ENCODE peak calls at places on chromosomes 3 and 15, in five cellular contexts. V is uterus, E is right lobe of liver, I is transverse colon, X is H1. T is an unnamed sample.

GRCh38 chr3:47163023-47163989 is 607 bp downstream of the SETD2 start:
- DNase-seq in V (peak), E (peak), I (peak), X (no peak), T (peak)

GRCh38 chr15:51401872-51402517 is 60.5 kb downstream of the GLDN start:
- DNase-seq in V (no peak), E (no peak), I (peak), X (no peak), T (no peak)

GRCh38 chr3:191502583-191502982 is 41.6 kb downstream of the PYDC2 start:
- DNase-seq in V (no peak), E (no peak), I (no peak), X (no peak), T (no peak)

GRCh38 chr15:68051109-68051508 is 3.0 kb upstream of the PIAS1 start:
- DNase-seq in V (no peak), E (no peak), I (no peak), X (no peak), T (peak)

GRCh38 chr3:102332205-102332604 is 102.6 kb upstream of the ZPLD1 start:
- DNase-seq in V (no peak), E (no peak), I (no peak), X (no peak), T (no peak)

GRCh38 chr15:60115579-60116415 is 111.7 kb downstream of the FOXB1 start:
- DNase-seq in V (no peak), E (no peak), I (no peak), X (no peak), T (no peak)

GRCh38 chr3:129025691-129026435 is 24.8 kb downstream of the EFCC1 start:
- DNase-seq in V (no peak), E (no peak), I (peak), X (no peak), T (no peak)

GRCh38 chr3:87298111-87298718 is 21.8 kb upstream of the POU1F1 start:
- DNase-seq in V (no peak), E (no peak), I (no peak), X (no peak), T (peak)

GRCh38 chr3:172159962-172160538 is 120.7 kb downstream of the FNDC3B start:
- DNase-seq in V (no peak), E (peak), I (no peak), X (no peak), T (no peak)

GRCh38 chr3:8840556-8840955 is 71.1 kb upstream of the OXTR start:
- DNase-seq in V (no peak), E (no peak), I (no peak), X (no peak), T (no peak)

GRCh38 chr3:45534580-45535080 is 59.9 kb upstream of the LIMD1 start:
- DNase-seq in V (no peak), E (no peak), I (no peak), X (no peak), T (no peak)

GRCh38 chr15:44038801-44039200 is 156.3 kb downstream of the FRMD5 start:
- DNase-seq in V (no peak), E (no peak), I (no peak), X (peak), T (peak)

GRCh38 chr3:98732239-98733054 is 30.7 kb upstream of the ST3GAL6 start:
- DNase-seq in V (peak), E (peak), I (peak), X (peak), T (peak)

GRCh38 chr3:131730581-131730980 is 227.8 kb upstream of the MRPL3 start:
- DNase-seq in V (no peak), E (no peak), I (no peak), X (no peak), T (no peak)

GRCh38 chr3:94619643-94620042 is 556.8 kb downstream of the NSUN3 start:
- DNase-seq in V (no peak), E (no peak), I (no peak), X (no peak), T (no peak)

GRCh38 chr3:94195381-94195780 is 132.5 kb downstream of the NSUN3 start:
- DNase-seq in V (no peak), E (no peak), I (no peak), X (no peak), T (no peak)

GRCh38 chr3:174951023-174951422 is 91.9 kb downstream of the NAALADL2 start:
- DNase-seq in V (no peak), E (no peak), I (no peak), X (no peak), T (no peak)

GRCh38 chr3:78116874-78117273 is 1077.0 kb downstream of the ROBO2 start:
- DNase-seq in V (no peak), E (no peak), I (no peak), X (no peak), T (no peak)

GRCh38 chr3:54123538-54124196 is 1.3 kb downstream of the CACNA2D3 start:
- DNase-seq in V (no peak), E (no peak), I (no peak), X (no peak), T (peak)

GRCh38 chr3:81445712-81446111 is 315.7 kb downstream of the GBE1 start:
- DNase-seq in V (no peak), E (no peak), I (no peak), X (no peak), T (no peak)

GRCh38 chr3:175777495-175777894 is 918.4 kb downstream of the NAALADL2 start:
- DNase-seq in V (no peak), E (no peak), I (no peak), X (no peak), T (no peak)

DNA sequence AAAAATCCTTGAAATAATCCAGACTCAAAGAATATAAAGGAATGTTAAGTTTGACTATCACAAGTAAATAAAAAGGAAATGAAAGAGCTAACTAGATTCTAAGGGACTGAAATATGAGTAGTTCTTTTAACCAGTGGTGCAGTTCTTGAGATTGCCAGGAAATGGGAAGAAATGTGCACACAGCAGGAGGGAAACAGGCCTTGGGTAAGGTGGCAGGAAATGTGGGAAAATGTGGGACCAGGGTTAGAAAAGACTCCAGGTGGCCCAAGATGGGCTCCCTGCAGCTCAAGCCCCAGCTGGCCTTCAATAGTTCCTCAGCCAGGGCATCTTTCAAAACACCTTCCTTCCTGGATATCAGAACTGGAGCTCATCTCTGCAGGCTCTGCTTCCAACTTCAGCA is 181.3 kb downstream of the ISL2 start:
- DNase-seq in V (no peak), E (no peak), I (no peak), X (no peak), T (no peak)
- TF ChIP-seq POLR2A in V (no peak), E (no peak), I (no peak), X (no peak), T (no peak)

GRCh38 chr3:114892117-114892870 is 254.8 kb downstream of the ZBTB20 start:
- DNase-seq in V (no peak), E (no peak), I (no peak), X (no peak), T (peak)

GRCh38 chr3:114887806-114888205 is 259.3 kb downstream of the ZBTB20 start:
- DNase-seq in V (no peak), E (no peak), I (no peak), X (no peak), T (no peak)

GRCh38 chr3:114893361-114893760 is 253.7 kb downstream of the ZBTB20 start:
- DNase-seq in V (no peak), E (no peak), I (no peak), X (no peak), T (no peak)

GRCh38 chr3:114896978-114897377 is 250.1 kb downstream of the ZBTB20 start:
- DNase-seq in V (no peak), E (no peak), I (no peak), X (no peak), T (no peak)

DNA sequence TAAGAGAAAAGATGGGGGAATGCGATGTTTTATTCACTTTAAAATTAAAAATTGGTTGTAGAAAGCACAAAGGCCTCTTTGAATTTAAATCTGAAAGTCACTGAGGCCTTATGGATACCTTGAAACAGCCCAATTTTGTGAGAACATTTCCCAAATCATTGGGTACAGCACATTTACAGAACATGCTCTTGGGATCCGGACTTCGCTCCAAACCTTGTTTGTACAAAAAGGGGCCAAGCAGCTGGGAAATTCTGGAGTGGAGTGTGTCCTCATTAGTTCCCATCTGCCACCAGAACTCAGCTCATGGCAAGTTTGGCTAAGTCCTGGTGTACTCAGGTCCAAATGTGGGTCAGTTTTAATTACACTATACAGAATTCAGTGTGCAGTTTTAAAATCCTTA is 254.2 kb downstream of the ZBTB20 start:
- DNase-seq in V (no peak), E (peak), I (no peak), X (no peak), T (no peak)
- TF ChIP-seq POLR2A in V (no peak), E (no peak), I (no peak), X (no peak), T (no peak)

GRCh38 chr15:78930577-78931388 is 14.1 kb downstream of the CTSH start:
- DNase-seq in V (no peak), E (no peak), I (no peak), X (no peak), T (peak)
- TF ChIP-seq POLR2A in V (no peak), E (no peak), I (no peak), X (no peak), T (no peak)

DNA sequence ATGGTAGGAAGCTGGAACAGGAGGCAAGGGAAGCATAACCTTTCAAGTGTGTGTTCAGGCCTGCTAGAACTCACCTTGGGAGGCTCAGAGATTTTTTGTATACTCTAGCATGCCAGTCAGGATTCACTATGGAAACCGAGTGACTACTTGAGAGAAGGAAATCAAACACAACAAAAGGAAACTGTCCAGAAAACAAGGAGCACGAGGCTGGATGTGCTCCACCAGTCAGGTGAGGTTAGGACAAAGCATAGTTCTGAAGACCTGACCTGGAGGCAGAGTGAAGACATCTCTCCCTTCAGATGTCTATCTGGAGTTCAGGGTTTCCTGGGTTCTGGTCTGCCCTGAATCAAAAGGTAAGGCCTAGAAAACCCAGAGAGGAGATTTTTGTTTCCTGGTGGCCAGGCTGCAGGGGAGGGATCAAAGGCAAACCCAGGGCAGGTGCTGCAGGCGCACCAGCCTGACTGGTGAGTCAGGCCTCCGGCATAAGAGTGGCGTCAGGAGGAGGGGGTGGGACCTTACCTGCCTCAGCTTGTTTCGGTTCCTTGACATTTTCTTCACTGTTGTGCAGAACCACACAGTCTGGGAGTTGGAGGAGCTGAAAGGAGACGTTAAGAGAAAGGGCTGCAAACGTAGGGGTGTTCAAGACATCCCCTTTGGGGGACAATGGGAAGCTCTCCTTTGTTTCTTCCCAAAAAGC is 52.2 kb upstream of the OSBPL11 start:
- DNase-seq in V (no peak), E (no peak), I (peak), X (peak), T (no peak)
- TF ChIP-seq POLR2A in V (no peak), E (peak), I (no peak), X (no peak), T (no peak)

GRCh38 chr3:10303105-10303504 is 10.4 kb upstream of the GHRL start:
- DNase-seq in V (no peak), E (no peak), I (no peak), X (no peak), T (no peak)

GRCh38 chr3:10300087-10300486 is 7.3 kb upstream of the GHRL start:
- DNase-seq in V (no peak), E (no peak), I (no peak), X (no peak), T (no peak)

GRCh38 chr3:10303785-10304184 is 11.0 kb upstream of the GHRL start:
- DNase-seq in V (no peak), E (no peak), I (no peak), X (no peak), T (no peak)

GRCh38 chr3:10299175-10299574 is 6.4 kb upstream of the GHRL start:
- DNase-seq in V (no peak), E (no peak), I (no peak), X (no peak), T (no peak)

GRCh38 chr3:10299679-10300078 is 6.9 kb upstream of the GHRL start:
- DNase-seq in V (no peak), E (no peak), I (no peak), X (no peak), T (no peak)
- TF ChIP-seq POLR2A in V (no peak), E (no peak), I (no peak), X (no peak), T (no peak)

GRCh38 chr3:141875374-141875892 is 1.0 kb upstream of the ATP1B3 start:
- DNase-seq in V (peak), E (peak), I (peak), X (peak), T (peak)

GRCh38 chr3:141877911-141878310 is 1.5 kb downstream of the ATP1B3 start:
- DNase-seq in V (no peak), E (no peak), I (no peak), X (no peak), T (peak)

GRCh38 chr3:141875893-141876380 is 506 bp upstream of the ATP1B3 start:
- DNase-seq in V (peak), E (peak), I (peak), X (peak), T (peak)

GRCh38 chr3:141876891-141877561 is 583 bp downstream of the ATP1B3 start:
- DNase-seq in V (peak), E (peak), I (peak), X (no peak), T (peak)

DNA sequence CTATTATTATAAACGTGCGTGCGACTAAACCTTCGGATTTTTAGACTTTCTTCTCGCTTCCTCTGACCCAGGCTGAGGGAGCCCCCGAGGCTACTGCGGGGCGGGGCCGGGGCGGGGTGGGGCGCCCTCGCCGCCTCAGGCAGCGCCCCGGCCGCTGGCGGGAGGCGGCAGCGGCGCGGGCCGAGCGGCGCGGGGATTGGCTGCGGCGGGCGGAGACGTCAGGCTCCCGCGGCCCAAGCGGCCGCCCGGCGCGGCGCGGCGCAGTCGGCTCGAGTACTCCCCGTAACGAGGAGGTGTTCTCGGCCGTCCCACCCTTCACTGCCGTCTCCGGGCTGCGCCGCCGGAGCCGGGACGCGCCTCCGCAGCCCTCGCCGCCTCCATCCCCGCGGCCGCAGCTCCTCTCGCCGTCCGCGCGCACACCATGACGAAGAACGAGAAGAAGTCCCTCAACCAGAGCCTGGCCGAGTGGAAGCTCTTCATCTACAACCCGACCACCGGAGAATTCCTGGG is at the start of gene ATP1B3:
- DNase-seq in V (peak), E (peak), I (peak), X (peak), T (peak)
- TF ChIP-seq POLR2A in V (peak), E (peak), I (peak), X (peak), T (peak)

DNA sequence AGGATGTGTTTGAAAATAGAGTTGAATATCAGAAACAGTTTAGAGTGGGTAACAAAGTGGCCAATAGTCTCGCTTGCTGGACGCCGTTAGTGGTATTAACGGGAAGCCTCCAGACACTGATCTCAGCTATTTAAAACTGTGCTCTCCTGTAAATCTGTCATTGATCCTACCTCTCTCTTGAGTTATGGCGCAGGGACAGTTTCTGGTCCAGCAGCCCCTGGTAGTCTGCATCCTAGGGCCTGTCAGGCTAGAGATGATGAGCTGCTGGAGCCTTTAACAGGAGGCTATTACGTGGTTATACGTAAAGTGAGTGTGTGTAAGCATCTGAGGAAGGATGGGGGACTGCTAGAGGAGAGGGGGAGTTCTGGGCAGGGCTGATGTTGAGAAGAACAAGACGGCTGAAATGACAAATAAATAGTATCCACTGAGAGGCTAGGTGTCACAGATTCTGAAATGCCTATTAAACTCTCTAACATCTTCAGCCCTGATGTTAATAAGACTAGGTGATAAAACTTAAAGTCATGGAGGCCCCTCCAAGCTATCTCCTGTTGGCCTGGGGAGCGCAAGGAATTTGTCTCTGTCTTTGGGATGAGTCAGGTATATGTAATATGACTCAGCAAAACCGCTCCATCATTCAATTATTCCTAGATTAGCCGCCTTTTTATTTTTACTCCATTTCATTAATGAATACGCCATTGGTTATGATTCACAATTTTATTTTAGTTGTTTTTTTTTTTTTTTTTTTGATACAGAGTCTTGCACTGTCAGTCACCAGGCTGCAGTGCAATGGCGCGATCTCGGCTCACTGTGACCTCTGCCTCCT is 155.7 kb downstream of the GREM1 start:
- DNase-seq in V (no peak), E (no peak), I (no peak), X (no peak), T (no peak)
- TF ChIP-seq POLR2A in V (no peak), E (no peak), I (no peak), X (no peak), T (no peak)